ENCODE peak calls at places on chromosomes 16 and 17, in nine cellular contexts. Y is PC-3, O is lung, P is AG09309, M is cardiac muscle cell, C is fibroblast of lung, J is ovary, D is A549, L is AG04450. F is an unnamed sample.

GRCh38 chr17:21010705-21011596 is 31.9 kb downstream of the USP22 start:
- DNase-seq in M (no peak), J (no peak), D (no peak), Y (no peak), C (no peak), L (no peak), P (no peak), O (no peak), F (no peak)

GRCh38 chr16:8831450-8832382 is 34.1 kb downstream of the PMM2 start:
- DNase-seq in C (no peak), J (no peak), P (no peak), O (no peak), Y (no peak), L (no peak), D (no peak), M (no peak), F (no peak)

GRCh38 chr16:73048292-73049050 is 543 bp upstream of the ZFHX3 start:
- DNase-seq in C (peak), J (peak), M (peak), L (no peak), Y (peak), P (no peak), D (no peak), O (peak), F (no peak)

GRCh38 chr16:57898961-57899360 is 72.0 kb downstream of the CNGB1 start:
- DNase-seq in M (no peak), J (no peak), P (no peak), C (no peak), Y (no peak), L (no peak), O (no peak), D (no peak), F (peak)

GRCh38 chr16:68383858-68384257 is 64.5 kb downstream of the SMPD3 start:
- DNase-seq in L (no peak), P (no peak), O (no peak), J (no peak), M (no peak), Y (no peak), D (no peak), C (no peak), F (no peak)

GRCh38 chr17:2595200-2595599 is 1.7 kb downstream of the PAFAH1B1 start:
- DNase-seq in Y (no peak), P (no peak), O (no peak), M (no peak), D (no peak), L (no peak), J (no peak), C (no peak), F (no peak)

GRCh38 chr16:73545713-73546112 is 497.8 kb upstream of the ZFHX3 start:
- DNase-seq in C (no peak), M (no peak), D (no peak), O (no peak), L (no peak), J (no peak), Y (no peak), P (no peak), F (no peak)

GRCh38 chr17:49438439-49438861 is 23.8 kb upstream of the PHB1 start:
- DNase-seq in D (no peak), M (no peak), P (no peak), J (no peak), L (no peak), O (no peak), C (no peak), Y (no peak), F (no peak)

GRCh38 chr17:58617563-58617962 is 74.3 kb downstream of the TEX14 start:
- DNase-seq in O (no peak), D (no peak), Y (no peak), M (no peak), L (no peak), P (no peak), J (no peak), C (no peak), F (no peak)

GRCh38 chr16:30186782-30187555 is 3.6 kb downstream of the CORO1A start:
- DNase-seq in O (peak), L (no peak), M (peak), D (peak), C (no peak), Y (peak), J (peak), P (no peak), F (peak)

GRCh38 chr17:40293363-40293762 is 5.7 kb downstream of the CDC6 start:
- DNase-seq in L (no peak), P (no peak), C (peak), D (no peak), Y (no peak), O (no peak), M (peak), J (no peak), F (no peak)

GRCh38 chr17:59377410-59377809 is 46.0 kb downstream of the YPEL2 start:
- DNase-seq in M (no peak), J (no peak), C (peak), O (no peak), L (no peak), Y (no peak), P (no peak), D (no peak), F (no peak)

GRCh38 chr17:1197781-1198490 is 18.2 kb upstream of the ABR start:
- DNase-seq in L (no peak), O (peak), M (peak), J (peak), C (peak), D (no peak), P (no peak), Y (no peak), F (no peak)

GRCh38 chr16:85557976-85558589 is 55.0 kb upstream of the GSE1 start:
- DNase-seq in Y (peak), M (no peak), J (no peak), P (no peak), C (no peak), O (peak), D (no peak), L (no peak), F (peak)

GRCh38 chr17:47804461-47804860 is 17.1 kb downstream of the OSBPL7 start:
- DNase-seq in C (no peak), P (no peak), L (no peak), D (no peak), J (no peak), M (no peak), Y (no peak), O (no peak), F (no peak)

GRCh38 chr16:54402270-54402669 is 115.7 kb upstream of the IRX3 start:
- DNase-seq in C (no peak), Y (no peak), M (no peak), P (peak), D (no peak), J (no peak), O (no peak), L (no peak), F (no peak)

GRCh38 chr16:70706948-70707465 is 21.2 kb upstream of the MTSS2 start:
- DNase-seq in J (peak), P (peak), C (peak), O (no peak), Y (peak), L (peak), D (peak), M (peak), F (peak)

GRCh38 chr17:81396278-81396721 is 1.0 kb downstream of the BAHCC1 start:
- DNase-seq in C (no peak), J (no peak), L (no peak), O (no peak), M (no peak), P (no peak), D (no peak), Y (no peak), F (no peak)

GRCh38 chr17:49585422-49586027 is 9.9 kb downstream of the NXPH3 start:
- DNase-seq in Y (peak), M (no peak), P (no peak), O (no peak), C (no peak), D (peak), L (no peak), J (no peak), F (no peak)

GRCh38 chr16:6545329-6545728 is 787.3 kb upstream of the RBFOX1 start:
- DNase-seq in L (no peak), D (no peak), Y (no peak), M (no peak), C (no peak), P (no peak), J (no peak), O (no peak), F (no peak)

GRCh38 chr17:37725601-37726146 is 19.2 kb downstream of the HNF1B start:
- DNase-seq in O (no peak), L (no peak), M (no peak), Y (no peak), J (no peak), D (no peak), C (no peak), P (no peak), F (no peak)

GRCh38 chr16:71883849-71884638 is at the start of gene ZNF821:
- DNase-seq in M (peak), D (peak), Y (peak), L (no peak), O (peak), P (no peak), C (peak), J (peak), F (peak)

GRCh38 chr16:760498-761343 is at the start of gene MSLN:
- DNase-seq in M (no peak), D (no peak), J (no peak), O (peak), C (no peak), P (no peak), Y (peak), L (no peak), F (peak)

GRCh38 chr17:42531455-42532354 is 4.3 kb upstream of the NAGLU start:
- DNase-seq in D (no peak), M (peak), Y (peak), C (peak), J (no peak), L (no peak), P (no peak), O (peak), F (peak)

DNA sequence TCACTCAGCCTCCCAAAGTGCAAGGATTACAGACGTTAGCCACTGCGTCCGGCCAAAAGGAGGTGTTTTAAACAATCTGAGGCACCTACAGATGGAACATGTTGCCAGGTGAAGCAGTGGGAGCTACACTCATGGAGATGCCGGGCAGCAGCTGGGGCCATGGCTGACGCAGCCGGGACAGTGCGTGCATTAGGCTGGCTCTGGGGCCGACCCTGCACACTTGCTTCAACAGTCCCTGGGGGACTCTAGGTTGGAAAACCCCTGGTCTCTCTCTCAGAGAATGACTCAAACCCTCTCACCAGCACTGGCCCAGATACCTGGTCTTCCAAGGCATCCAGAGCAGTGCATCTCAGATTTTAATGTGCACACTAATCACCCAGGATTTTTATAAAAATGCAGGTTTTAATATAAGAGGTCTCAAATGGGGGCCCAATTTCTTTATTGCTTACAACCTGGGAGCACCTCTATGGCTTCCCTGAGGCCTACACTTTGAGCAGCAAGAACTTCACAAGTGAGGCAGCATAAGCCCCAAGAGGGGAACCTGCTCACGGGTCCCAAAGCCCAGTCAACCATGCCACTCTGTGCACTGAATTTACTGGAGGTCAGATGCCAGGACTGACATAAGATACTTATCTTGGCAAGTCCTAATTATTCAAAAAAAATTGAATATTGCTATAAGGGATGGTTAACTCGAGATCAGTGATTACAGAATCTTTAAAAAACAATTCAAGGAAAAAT is 70.8 kb upstream of the TRAP1 start:
- DNase-seq in O (no peak), J (no peak), Y (no peak), M (no peak), D (no peak), L (no peak), P (no peak), C (no peak), F (no peak)
- TF ChIP-seq CTCF in O (no peak), J (no peak), Y (no peak), M (no peak), D (no peak), L (no peak), P (no peak), C (no peak), F (no peak)

GRCh38 chr16:79770244-79771064 is 169.9 kb upstream of the MAF start:
- DNase-seq in C (peak), M (peak), O (peak), D (peak), L (peak), P (peak), Y (peak), J (peak), F (peak)

GRCh38 chr16:79764415-79765149 is 164.0 kb upstream of the MAF start:
- DNase-seq in P (no peak), Y (no peak), D (no peak), L (no peak), C (no peak), O (no peak), M (no peak), J (no peak), F (no peak)

GRCh38 chr16:79768594-79768993 is 168.1 kb upstream of the MAF start:
- DNase-seq in O (no peak), Y (no peak), P (no peak), D (no peak), J (no peak), C (no peak), L (no peak), M (no peak), F (no peak)

GRCh38 chr16:79769320-79770243 is 169.0 kb upstream of the MAF start:
- DNase-seq in C (no peak), Y (no peak), J (no peak), O (no peak), P (no peak), M (no peak), L (no peak), D (no peak), F (no peak)

DNA sequence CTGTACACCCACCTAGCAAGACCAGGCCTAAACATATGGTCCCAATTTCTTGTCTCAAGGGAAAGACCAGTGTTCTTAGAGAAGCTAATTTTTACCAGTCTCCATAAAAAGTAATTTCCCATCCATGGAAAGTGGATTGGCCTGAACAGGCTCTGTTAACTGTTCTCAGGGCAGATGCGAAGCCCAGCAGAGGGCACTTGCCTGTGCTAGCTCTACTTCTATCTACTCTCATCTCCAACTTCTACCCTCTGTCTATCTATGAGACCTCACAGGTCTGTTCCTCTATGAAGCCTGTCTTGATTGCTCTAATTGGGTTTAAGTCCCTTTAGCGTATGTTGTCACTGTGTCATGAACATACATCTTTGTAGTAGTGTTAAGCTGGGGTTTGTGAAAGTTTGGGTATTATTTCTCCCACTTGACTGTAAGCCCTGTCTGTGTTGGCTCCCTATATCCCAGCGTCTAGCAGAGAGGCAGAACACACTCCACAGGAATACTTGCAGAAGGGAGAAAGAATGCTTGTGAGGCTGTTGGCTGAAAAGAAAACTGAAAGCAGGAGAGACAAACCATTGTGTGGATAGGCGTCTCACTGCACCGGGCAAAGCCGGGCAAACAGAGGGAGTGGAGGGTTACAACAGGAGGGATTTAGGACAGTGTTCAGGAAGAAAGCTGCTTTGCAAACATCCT is 167.2 kb upstream of the MAF start:
- DNase-seq in M (peak), O (no peak), P (no peak), D (no peak), L (no peak), C (peak), J (peak), Y (no peak), F (peak)
- TF ChIP-seq CTCF in M (peak), O (no peak), P (peak), D (peak), L (peak), C (peak), J (no peak), Y (no peak), F (peak)

GRCh38 chr16:87380875-87381274 is 2.7 kb downstream of the FBXO31 start:
- DNase-seq in J (no peak), L (no peak), P (no peak), Y (no peak), O (no peak), C (peak), M (peak), D (no peak), F (no peak)
- TF ChIP-seq CTCF in J (no peak), L (no peak), P (no peak), Y (no peak), O (no peak), C (no peak), M (no peak), D (no peak), F (no peak)

GRCh38 chr16:24689128-24689527 is 40.3 kb upstream of the TNRC6A start:
- DNase-seq in L (no peak), J (no peak), O (no peak), D (peak), Y (peak), P (peak), C (peak), M (peak), F (peak)
- TF ChIP-seq CTCF in L (peak), J (no peak), O (no peak), D (peak), Y (peak), P (peak), C (peak), M (peak), F (peak)

F was measured in epithelial cell of esophagus.